ENCODE peak calls at places on chromosomes 11 and 22, in ten cellular contexts. D is HCEC 1CT; N is CD14-positive monocyte; Q is Calu3; L is GM20000; M is activated naive CD4-positive, alpha-beta T cell treated with anti-CD3 and anti-CD28 coated beads, Interleukin-2, amount 50 U/mL, for 16 hours; T is NCI-H2081; P is heart left ventricle; W is effector memory CD8-positive, alpha-beta T cell; J is NCI-H1092. V is an unnamed sample.

GRCh38 chr22:18978506-18978905 is 42.4 kb upstream of the PRODH start:
- DNase-seq in N (no peak), J (no peak), M (no peak), W (no peak), P (no peak), L (no peak), D (no peak), Q (no peak), T (no peak), V (no peak)

GRCh38 chr11:120108785-120109168 is 29.1 kb downstream of the TRIM29 start:
- DNase-seq in W (no peak), L (no peak), M (no peak), D (no peak), P (no peak), T (no peak), Q (no peak), N (no peak), J (no peak), V (no peak)

GRCh38 chr11:63608353-63609345 is 5.6 kb downstream of the PLAAT3 start:
- DNase-seq in Q (no peak), L (no peak), P (no peak), W (no peak), D (peak), N (no peak), J (no peak), T (no peak), M (no peak), V (no peak)

GRCh38 chr22:29130490-29130889 is 57.7 kb downstream of the KREMEN1 start:
- DNase-seq in W (no peak), P (no peak), Q (no peak), D (no peak), N (no peak), L (no peak), J (no peak), M (no peak), T (no peak), V (no peak)

GRCh38 chr11:122976734-122977454 is 4.7 kb downstream of the BSX start:
- DNase-seq in M (no peak), W (no peak), J (no peak), D (no peak), P (no peak), Q (no peak), N (no peak), T (no peak), L (peak), V (peak)

GRCh38 chr11:44305643-44306468 is 4.1 kb downstream of the ALX4 start:
- DNase-seq in M (peak), T (no peak), L (peak), P (no peak), Q (peak), N (no peak), D (no peak), J (no peak), W (no peak), V (no peak)

GRCh38 chr11:76665172-76665571 is 5.4 kb downstream of the LRRC32 start:
- DNase-seq in J (no peak), T (no peak), Q (no peak), M (no peak), P (peak), N (no peak), L (no peak), D (no peak), W (no peak), V (no peak)

GRCh38 chr11:106694501-106694900 is 323.8 kb downstream of the GUCY1A2 start:
- DNase-seq in M (no peak), P (no peak), J (no peak), N (no peak), T (no peak), W (no peak), D (no peak), L (no peak), Q (no peak), V (no peak)

GRCh38 chr11:126140932-126141291 is 70.5 kb downstream of the RPUSD4 start:
- DNase-seq in M (no peak), Q (no peak), J (peak), L (no peak), P (peak), W (no peak), N (no peak), D (peak), T (peak), V (no peak)

GRCh38 chr22:41048791-41049717 is 43.3 kb upstream of the EP300 start:
- DNase-seq in T (no peak), M (no peak), J (no peak), D (peak), N (peak), W (no peak), P (peak), L (no peak), Q (peak), V (peak)

GRCh38 chr11:117984471-117984870 is 1.7 kb upstream of the IL10RA start:
- DNase-seq in J (no peak), L (no peak), T (no peak), W (no peak), M (no peak), N (no peak), P (no peak), Q (no peak), D (no peak), V (no peak)

GRCh38 chr22:45335021-45335818 is 25.5 kb downstream of the FAM118A start:
- DNase-seq in P (peak), L (no peak), W (no peak), J (no peak), Q (no peak), N (no peak), M (no peak), D (no peak), T (no peak), V (no peak)

GRCh38 chr11:8671242-8671641 is 11.2 kb downstream of the TRIM66 start:
- DNase-seq in Q (no peak), M (no peak), P (peak), N (no peak), J (no peak), T (peak), W (no peak), L (no peak), D (peak), V (peak)

GRCh38 chr11:73465019-73465675 is 88.9 kb downstream of the RELT start:
- DNase-seq in T (no peak), P (no peak), D (no peak), W (no peak), J (no peak), Q (no peak), N (no peak), M (no peak), L (no peak), V (no peak)

GRCh38 chr11:76680517-76681425 is 10.2 kb upstream of the LRRC32 start:
- DNase-seq in P (peak), L (peak), T (peak), D (peak), J (peak), W (peak), M (peak), N (peak), Q (peak), V (peak)

GRCh38 chr11:73201888-73202810 is 15.9 kb upstream of the P2RY2 start:
- DNase-seq in D (no peak), N (peak), P (no peak), T (no peak), W (no peak), J (no peak), L (no peak), M (no peak), Q (no peak), V (no peak)

GRCh38 chr11:120339394-120339890 is 3.2 kb downstream of the ARHGEF12 start:
- DNase-seq in P (peak), D (peak), W (no peak), N (no peak), J (no peak), L (no peak), M (no peak), Q (peak), T (no peak), V (no peak)

GRCh38 chr11:134509381-134510068 is 97.5 kb upstream of the B3GAT1 start:
- DNase-seq in N (peak), J (no peak), D (no peak), T (no peak), M (no peak), P (no peak), W (no peak), L (no peak), Q (no peak), V (no peak)

GRCh38 chr11:67308031-67308866 is 4.9 kb downstream of the SSH3 start:
- DNase-seq in T (no peak), Q (no peak), D (no peak), M (no peak), P (no peak), W (no peak), J (no peak), L (no peak), N (no peak), V (no peak)

GRCh38 chr22:22785316-22786065 is 102.1 kb upstream of the IGLL5 start:
- DNase-seq in N (no peak), T (no peak), J (no peak), W (no peak), D (no peak), Q (no peak), P (no peak), M (no peak), L (no peak), V (no peak)

GRCh38 chr11:44973634-44974401 is 23.1 kb upstream of the TP53I11 start:
- DNase-seq in J (no peak), T (peak), N (no peak), L (no peak), W (no peak), Q (no peak), D (no peak), P (no peak), M (no peak), V (no peak)

GRCh38 chr22:29004647-29005371 is 56.8 kb downstream of the C22orf31 start:
- DNase-seq in N (no peak), Q (peak), M (no peak), J (peak), D (no peak), L (no peak), T (no peak), W (no peak), P (peak), V (peak)

GRCh38 chr11:61815790-61816735 is 740 bp downstream of the FADS1 start:
- DNase-seq in P (peak), N (peak), D (peak), J (peak), W (peak), M (peak), L (peak), T (peak), Q (peak), V (peak)

GRCh38 chr11:90701040-90701439 is 478.2 kb upstream of the CHORDC1 start:
- DNase-seq in Q (no peak), D (no peak), T (no peak), W (no peak), L (peak), P (no peak), J (no peak), M (no peak), N (no peak), V (no peak)